ENCODE peak calls at places on chromosomes 11 and 22, in ten cellular contexts. One of them, this sample, is unnamed.

GRCh38 chr11:117231637-117232021 is 244 bp downstream of the PCSK7 start:
- DNase-seq in A549: no peak
- DNase-seq in retinal pigment epithelial cell: no peak
- DNase-seq in Caki2: no peak
- DNase-seq in breast epithelium: no peak
- DNase-seq in activated CD4-positive, alpha-beta T cell treated with anti-CD3 and anti-CD28 coated beads for 48 hours: no peak
- DNase-seq in glomerular endothelial cell: no peak
- DNase-seq in NCI-H1105 treated with DMSO at 0.1 percent for 48 hours: no peak
- DNase-seq in NCI-H748 treated with DMSO at 0.1 percent for 48 hours: no peak
- DNase-seq in left cardiac atrium: no peak
- DNase-seq in this sample: peak

GRCh38 chr11:6474806-6475500 is 1.2 kb upstream of the TRIM3 start:
- DNase-seq in A549: no peak
- DNase-seq in retinal pigment epithelial cell: no peak
- DNase-seq in Caki2: no peak
- DNase-seq in breast epithelium: no peak
- DNase-seq in activated CD4-positive, alpha-beta T cell treated with anti-CD3 and anti-CD28 coated beads for 48 hours: no peak
- DNase-seq in glomerular endothelial cell: no peak
- DNase-seq in NCI-H1105 treated with DMSO at 0.1 percent for 48 hours: no peak
- DNase-seq in NCI-H748 treated with DMSO at 0.1 percent for 48 hours: no peak
- DNase-seq in left cardiac atrium: no peak
- DNase-seq in this sample: no peak

GRCh38 chr22:49776891-49777290 is 50.8 kb downstream of the BRD1 start:
- DNase-seq in A549: no peak
- DNase-seq in retinal pigment epithelial cell: no peak
- DNase-seq in Caki2: no peak
- DNase-seq in breast epithelium: no peak
- DNase-seq in activated CD4-positive, alpha-beta T cell treated with anti-CD3 and anti-CD28 coated beads for 48 hours: no peak
- DNase-seq in glomerular endothelial cell: no peak
- DNase-seq in NCI-H1105 treated with DMSO at 0.1 percent for 48 hours: no peak
- DNase-seq in NCI-H748 treated with DMSO at 0.1 percent for 48 hours: no peak
- DNase-seq in left cardiac atrium: peak
- DNase-seq in this sample: no peak

GRCh38 chr22:37218771-37219411 is 6.6 kb upstream of the SSTR3 start:
- DNase-seq in A549: no peak
- DNase-seq in retinal pigment epithelial cell: no peak
- DNase-seq in Caki2: no peak
- DNase-seq in breast epithelium: no peak
- DNase-seq in activated CD4-positive, alpha-beta T cell treated with anti-CD3 and anti-CD28 coated beads for 48 hours: peak
- DNase-seq in glomerular endothelial cell: no peak
- DNase-seq in NCI-H1105 treated with DMSO at 0.1 percent for 48 hours: no peak
- DNase-seq in NCI-H748 treated with DMSO at 0.1 percent for 48 hours: no peak
- DNase-seq in left cardiac atrium: no peak
- DNase-seq in this sample: no peak

GRCh38 chr11:41613321-41613720 is 153.9 kb upstream of the LRRC4C start:
- DNase-seq in A549: no peak
- DNase-seq in retinal pigment epithelial cell: no peak
- DNase-seq in Caki2: no peak
- DNase-seq in breast epithelium: no peak
- DNase-seq in activated CD4-positive, alpha-beta T cell treated with anti-CD3 and anti-CD28 coated beads for 48 hours: no peak
- DNase-seq in glomerular endothelial cell: no peak
- DNase-seq in NCI-H1105 treated with DMSO at 0.1 percent for 48 hours: no peak
- DNase-seq in NCI-H748 treated with DMSO at 0.1 percent for 48 hours: no peak
- DNase-seq in left cardiac atrium: no peak
- DNase-seq in this sample: no peak

GRCh38 chr11:18563090-18563730 is 25.3 kb downstream of the UEVLD start:
- DNase-seq in A549: no peak
- DNase-seq in retinal pigment epithelial cell: no peak
- DNase-seq in Caki2: no peak
- DNase-seq in breast epithelium: no peak
- DNase-seq in activated CD4-positive, alpha-beta T cell treated with anti-CD3 and anti-CD28 coated beads for 48 hours: no peak
- DNase-seq in glomerular endothelial cell: no peak
- DNase-seq in NCI-H1105 treated with DMSO at 0.1 percent for 48 hours: no peak
- DNase-seq in NCI-H748 treated with DMSO at 0.1 percent for 48 hours: no peak
- DNase-seq in left cardiac atrium: no peak
- DNase-seq in this sample: no peak

GRCh38 chr11:35615911-35616900 is 2.1 kb upstream of the FJX1 start:
- DNase-seq in A549: peak
- DNase-seq in retinal pigment epithelial cell: no peak
- DNase-seq in Caki2: peak
- DNase-seq in breast epithelium: no peak
- DNase-seq in activated CD4-positive, alpha-beta T cell treated with anti-CD3 and anti-CD28 coated beads for 48 hours: peak
- DNase-seq in glomerular endothelial cell: no peak
- DNase-seq in NCI-H1105 treated with DMSO at 0.1 percent for 48 hours: peak
- DNase-seq in NCI-H748 treated with DMSO at 0.1 percent for 48 hours: peak
- DNase-seq in left cardiac atrium: no peak
- DNase-seq in this sample: peak

GRCh38 chr11:94525933-94526332 is 13.7 kb downstream of the C11orf97 start:
- DNase-seq in A549: no peak
- DNase-seq in retinal pigment epithelial cell: peak
- DNase-seq in Caki2: no peak
- DNase-seq in breast epithelium: peak
- DNase-seq in activated CD4-positive, alpha-beta T cell treated with anti-CD3 and anti-CD28 coated beads for 48 hours: no peak
- DNase-seq in glomerular endothelial cell: no peak
- DNase-seq in NCI-H1105 treated with DMSO at 0.1 percent for 48 hours: peak
- DNase-seq in NCI-H748 treated with DMSO at 0.1 percent for 48 hours: no peak
- DNase-seq in left cardiac atrium: peak
- DNase-seq in this sample: peak